ENCODE peak calls at places on chromosomes 2 and 18, in seven cellular contexts. H is left kidney; J is stimulated activated CD8-positive, alpha-beta memory T cell treated with anti-CD3 and anti-CD28 coated beads, Interleukin-15, amount 100 ng/mL, for 24 hours; N is astrocyte of the spinal cord; F is kidney tubule cell; A is AG09309; K is CD8-positive, alpha-beta memory T cell. T is an unnamed sample.

GRCh38 chr2:86382108-86382507 is 44.7 kb upstream of the REEP1 start:
- DNase-seq in H (no peak), J (no peak), N (no peak), F (no peak), A (no peak), K (no peak), T (no peak)

GRCh38 chr2:240857039-240858008 is 11.3 kb upstream of the AGXT start:
- DNase-seq in H (peak), J (no peak), N (no peak), F (no peak), A (no peak), K (no peak), T (no peak)

GRCh38 chr2:119553687-119554344 is 9.6 kb downstream of the CFAP221 start:
- DNase-seq in H (peak), J (no peak), N (no peak), F (peak), A (no peak), K (no peak), T (no peak)

GRCh38 chr18:9242987-9243386 is 91.6 kb upstream of the TWSG1 start:
- DNase-seq in H (no peak), J (no peak), N (no peak), F (no peak), A (no peak), K (no peak), T (no peak)

GRCh38 chr2:220646424-220646823 is 925.7 kb downstream of the EPHA4 start:
- DNase-seq in H (no peak), J (no peak), N (no peak), F (no peak), A (no peak), K (no peak), T (no peak)

GRCh38 chr18:3192286-3192685 is 27.5 kb downstream of the MYOM1 start:
- DNase-seq in H (peak), J (no peak), N (no peak), F (no peak), A (no peak), K (no peak), T (no peak)

GRCh38 chr18:49487711-49488310 is 777 bp upstream of the C18orf32 start:
- DNase-seq in H (no peak), J (no peak), N (no peak), F (no peak), A (no peak), K (no peak), T (no peak)

GRCh38 chr18:56869189-56869777 is 218.1 kb downstream of the WDR7 start:
- DNase-seq in H (peak), J (no peak), N (peak), F (peak), A (peak), K (no peak), T (no peak)

GRCh38 chr2:104944495-104944894 is 90.6 kb downstream of the POU3F3 start:
- DNase-seq in H (peak), J (no peak), N (peak), F (peak), A (no peak), K (no peak), T (peak)

GRCh38 chr2:173749315-173749714 is 215.9 kb downstream of the SP3 start:
- DNase-seq in H (peak), J (no peak), N (peak), F (peak), A (peak), K (no peak), T (peak)

GRCh38 chr2:147051814-147052213 is 793.0 kb upstream of the ACVR2A start:
- DNase-seq in H (no peak), J (no peak), N (no peak), F (no peak), A (no peak), K (no peak), T (no peak)

GRCh38 chr2:143696651-143697050 is 567.4 kb downstream of the ARHGAP15 start:
- DNase-seq in H (no peak), J (no peak), N (no peak), F (no peak), A (no peak), K (no peak), T (no peak)

GRCh38 chr2:102057502-102058292 is 65.9 kb downstream of the IL1R2 start:
- DNase-seq in H (peak), J (no peak), N (peak), F (peak), A (no peak), K (no peak), T (no peak)

GRCh38 chr2:28750316-28751101 is 1.1 kb upstream of the PPP1CB start:
- DNase-seq in H (peak), J (no peak), N (peak), F (peak), A (no peak), K (peak), T (no peak)

GRCh38 chr2:86453838-86454237 is 12.7 kb downstream of the KDM3A start:
- DNase-seq in H (no peak), J (no peak), N (peak), F (no peak), A (peak), K (no peak), T (no peak)

GRCh38 chr2:65465857-65466256 is 33.5 kb upstream of the SPRED2 start:
- DNase-seq in H (peak), J (no peak), N (no peak), F (no peak), A (no peak), K (no peak), T (no peak)

GRCh38 chr2:26519396-26519991 is 41.6 kb upstream of the OTOF start:
- DNase-seq in H (peak), J (no peak), N (no peak), F (no peak), A (no peak), K (no peak), T (no peak)

GRCh38 chr2:237471457-237472186 is 15.4 kb upstream of the MLPH start:
- DNase-seq in H (peak), J (no peak), N (peak), F (peak), A (no peak), K (peak), T (no peak)

GRCh38 chr18:34492652-34493051 is 217.4 kb upstream of the DTNA start:
- DNase-seq in H (peak), J (no peak), N (peak), F (peak), A (no peak), K (no peak), T (no peak)

GRCh38 chr2:145094353-145094752 is 574.4 kb upstream of the ZEB2 start:
- DNase-seq in H (no peak), J (no peak), N (no peak), F (peak), A (no peak), K (no peak), T (no peak)

GRCh38 chr2:18971628-18972027 is 382.3 kb upstream of the NT5C1B start:
- DNase-seq in H (no peak), J (no peak), N (peak), F (peak), A (no peak), K (no peak), T (no peak)

GRCh38 chr2:164504253-164504652 is 117.0 kb downstream of the GRB14 start:
- DNase-seq in H (no peak), J (no peak), N (no peak), F (peak), A (no peak), K (no peak), T (no peak)

GRCh38 chr18:65706646-65707045 is 44.2 kb upstream of the CDH7 start:
- DNase-seq in H (no peak), J (no peak), N (no peak), F (no peak), A (no peak), K (no peak), T (no peak)

T was measured in HS-5.